ENCODE peak calls at places on chromosomes 3 and 15, in five cellular contexts. N is H54, F is lower leg skin, W is esophagus squamous epithelium, H is Peyer's patch. T is an unnamed sample.

GRCh38 chr15:99155961-99156443 is 51.1 kb downstream of the SYNM start:
- DNase-seq in H (no peak), N (no peak), W (no peak), F (no peak), T (peak; percentile 13)

GRCh38 chr3:57737840-57738239 is 18.3 kb upstream of the SLMAP start:
- DNase-seq in F (no peak), N (no peak), H (no peak), W (no peak), T (no peak)

GRCh38 chr15:62454567-62455172 is 289.6 kb upstream of the C2CD4B start:
- DNase-seq in W (no peak), N (no peak), F (no peak), H (no peak), T (no peak)

GRCh38 chr15:73375755-73376305 is 7.1 kb upstream of the HCN4 start:
- DNase-seq in F (no peak), W (no peak), N (no peak), H (no peak), T (no peak)

GRCh38 chr15:31551323-31551722 is 224.7 kb downstream of the KLF13 start:
- DNase-seq in N (no peak), F (no peak), H (no peak), W (no peak), T (no peak)

GRCh38 chr3:30477149-30477921 is 129.1 kb upstream of the TGFBR2 start:
- DNase-seq in F (no peak), N (no peak), H (no peak), W (no peak), T (no peak)

GRCh38 chr15:45442497-45443135 is 64.3 kb upstream of the GATM start:
- DNase-seq in H (no peak), F (no peak), N (no peak), W (no peak), T (no peak)

GRCh38 chr3:34533468-34533867 is 735.0 kb downstream of the PDCD6IP start:
- DNase-seq in F (no peak), H (no peak), N (no peak), W (no peak), T (no peak)

GRCh38 chr3:171838218-171838720 is 4.9 kb upstream of the TMEM212 start:
- DNase-seq in F (peak; percentile 68), H (no peak), W (no peak), N (no peak), T (no peak)

GRCh38 chr3:62873672-62874397 is 1.4 kb downstream of the CADPS start:
- DNase-seq in N (no peak), W (no peak), H (peak; percentile 66), F (peak; percentile 21), T (no peak)

GRCh38 chr15:32659340-32659831 is 17.9 kb downstream of the SCG5 start:
- DNase-seq in W (no peak), F (peak; percentile 72), H (no peak), N (peak; percentile 78), T (no peak)

GRCh38 chr15:96247631-96248305 is 82.7 kb upstream of the NR2F2 start:
- DNase-seq in N (no peak), F (no peak), W (no peak), H (no peak), T (no peak)

GRCh38 chr15:22855791-22856190 is 17.3 kb downstream of the NIPA2 start:
- DNase-seq in H (no peak), F (no peak), N (no peak), W (no peak), T (no peak)

GRCh38 chr3:54188176-54188791 is 65.9 kb downstream of the CACNA2D3 start:
- DNase-seq in F (no peak), W (no peak), N (peak; percentile 42), H (peak; percentile 47), T (peak; percentile 55)

GRCh38 chr3:133038089-133038730 is at the start of gene TMEM108:
- DNase-seq in W (no peak), H (peak; percentile 69), F (peak; percentile 64), N (no peak), T (peak; percentile 72)

GRCh38 chr15:83436513-83437158 is 10.5 kb upstream of the SH3GL3 start:
- DNase-seq in W (no peak), N (no peak), F (no peak), H (no peak), T (peak; percentile 21)

GRCh38 chr3:163071684-163072083 is 1575.1 kb downstream of the OTOL1 start:
- DNase-seq in N (no peak), F (no peak), H (no peak), W (no peak), T (no peak)

GRCh38 chr3:175066617-175067415 is 207.7 kb downstream of the NAALADL2 start:
- DNase-seq in F (no peak), W (no peak), N (no peak), H (no peak), T (no peak)

GRCh38 chr3:71582612-71583568 is 638 bp downstream of the FOXP1 start:
- DNase-seq in F (peak; percentile 64), N (peak; percentile 22), W (peak; percentile 18), H (peak; percentile 90), T (peak; percentile 82)

GRCh38 chr3:23815879-23816278 is 10.1 kb downstream of the UBE2E1 start:
- DNase-seq in N (no peak), W (no peak), H (no peak), F (no peak), T (no peak)

GRCh38 chr3:104132566-104132997 is 1234.1 kb upstream of the ALCAM start:
- DNase-seq in F (no peak), W (no peak), N (no peak), H (no peak), T (no peak)

GRCh38 chr3:160376681-160377080 is 22.3 kb downstream of the IFT80 start:
- DNase-seq in W (no peak), H (no peak), F (no peak), N (no peak), T (no peak)

GRCh38 chr15:94232107-94232506 is 746 bp downstream of the MCTP2 start:
- DNase-seq in F (no peak), H (no peak), N (no peak), W (no peak), T (peak; percentile 41)

GRCh38 chr15:94231728-94232086 is 346 bp downstream of the MCTP2 start:
- DNase-seq in N (no peak), H (no peak), F (no peak), W (no peak), T (peak; percentile 69)

GRCh38 chr15:94230436-94230885 is 900 bp upstream of the MCTP2 start:
- DNase-seq in F (no peak), N (no peak), W (no peak), H (no peak), T (no peak)

GRCh38 chr15:94229591-94230365 is 1.6 kb upstream of the MCTP2 start:
- DNase-seq in N (no peak), W (no peak), H (peak; percentile 61), F (no peak), T (peak; percentile 33)

DNA sequence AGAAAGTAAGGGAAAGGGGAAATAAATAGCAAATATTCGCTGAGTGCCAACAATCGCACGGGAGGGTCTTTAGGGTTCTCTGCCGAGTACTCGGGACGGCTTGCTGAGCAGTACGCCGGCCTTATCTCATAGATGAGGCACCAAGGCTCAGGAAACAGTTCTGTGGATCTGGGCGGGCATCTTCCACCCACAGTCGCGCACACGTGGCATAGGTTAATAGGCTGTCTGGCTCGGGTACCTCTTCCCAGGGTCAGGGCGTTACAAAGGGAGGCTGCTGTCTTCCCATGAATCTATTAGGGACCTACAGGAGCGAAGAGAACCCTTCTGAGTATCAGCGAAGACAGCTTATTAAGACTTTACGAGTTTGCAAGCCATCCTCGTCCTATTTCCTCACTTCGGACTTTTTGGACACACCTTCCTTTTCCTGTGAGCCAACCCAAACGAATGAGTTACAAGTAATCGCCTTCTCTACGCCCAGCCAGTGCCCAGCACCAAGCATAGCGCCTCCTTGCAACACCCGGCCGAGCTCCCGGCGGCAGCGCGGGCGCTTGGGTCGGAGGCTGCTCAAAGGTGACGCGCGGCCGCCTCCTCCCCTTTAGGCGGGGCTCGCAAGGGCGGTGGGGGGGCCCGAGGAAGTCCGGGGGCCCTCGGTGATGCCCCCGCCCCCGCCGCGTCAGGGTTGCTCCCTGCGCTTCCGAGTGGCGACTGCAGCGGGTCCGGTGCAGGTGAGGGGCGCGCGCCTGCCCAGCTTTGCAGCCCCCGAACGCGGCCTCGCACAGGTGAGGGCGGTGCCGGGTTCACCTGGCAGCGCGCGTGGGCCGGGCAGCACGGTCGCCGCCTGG is at the start of gene MCTP2:
- DNase-seq in W (peak; percentile 57), F (peak; percentile 62), N (no peak), H (peak; percentile 96), T (peak; percentile 93)
- TF ChIP-seq POLR2A in W (peak; percentile 81), F (no peak), N (no peak), H (peak; percentile 73), T (peak; percentile 98)

DNA sequence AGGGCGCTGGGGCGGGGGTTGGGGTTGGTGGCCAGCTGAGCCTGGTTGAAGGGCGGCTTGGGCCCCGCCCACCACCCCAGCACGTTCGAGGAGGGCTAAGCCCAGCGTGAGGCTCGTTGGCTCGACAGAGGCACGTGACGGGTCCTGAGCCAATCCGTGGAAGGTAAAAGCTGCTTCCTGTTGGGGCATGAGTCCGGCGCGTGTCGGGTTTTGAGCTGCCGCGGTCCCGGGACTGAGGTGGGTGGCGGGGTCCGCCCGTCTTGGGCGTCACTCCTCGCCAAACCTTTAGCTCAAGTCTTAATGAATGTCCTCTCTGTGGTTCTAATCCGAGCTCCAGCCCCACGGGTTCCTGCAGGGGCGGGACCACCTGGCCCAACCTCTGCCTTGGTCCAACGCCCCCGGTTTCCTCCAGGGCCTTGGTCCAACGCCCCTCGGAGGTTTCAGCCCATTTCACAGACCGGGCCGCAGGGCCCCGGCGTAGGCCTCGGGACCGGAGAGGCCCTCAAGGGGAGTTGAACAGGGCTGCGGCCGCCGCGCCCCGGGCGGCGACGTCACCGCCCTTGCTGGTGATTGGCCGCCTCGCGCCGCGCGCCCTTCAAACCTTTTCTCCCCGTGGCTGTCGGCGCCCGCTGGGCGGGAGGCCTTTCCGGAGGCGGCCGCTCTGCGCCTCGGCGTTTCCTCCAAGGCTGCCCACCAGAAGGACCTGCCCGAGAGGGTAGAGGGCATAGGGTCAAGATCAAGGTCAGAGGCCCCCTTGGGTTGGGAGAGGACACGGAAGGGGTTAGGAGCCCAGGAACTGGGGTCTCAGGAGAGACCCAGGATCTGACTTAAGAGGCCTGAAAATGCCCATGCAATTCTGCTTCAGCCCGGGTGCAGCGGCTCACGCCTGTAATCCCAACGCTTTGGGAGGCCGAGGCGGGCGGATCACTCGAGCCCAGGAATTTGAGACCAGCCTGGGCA is at the start of gene RCCD1:
- DNase-seq in H (peak; percentile 98), W (peak; percentile 64), F (peak; percentile 96), N (peak; percentile 88), T (peak; percentile 97)
- TF ChIP-seq POLR2A in H (peak; percentile 60), W (peak; percentile 53), F (peak; percentile 28), N (peak; percentile 49), T (peak; percentile 94)

DNA sequence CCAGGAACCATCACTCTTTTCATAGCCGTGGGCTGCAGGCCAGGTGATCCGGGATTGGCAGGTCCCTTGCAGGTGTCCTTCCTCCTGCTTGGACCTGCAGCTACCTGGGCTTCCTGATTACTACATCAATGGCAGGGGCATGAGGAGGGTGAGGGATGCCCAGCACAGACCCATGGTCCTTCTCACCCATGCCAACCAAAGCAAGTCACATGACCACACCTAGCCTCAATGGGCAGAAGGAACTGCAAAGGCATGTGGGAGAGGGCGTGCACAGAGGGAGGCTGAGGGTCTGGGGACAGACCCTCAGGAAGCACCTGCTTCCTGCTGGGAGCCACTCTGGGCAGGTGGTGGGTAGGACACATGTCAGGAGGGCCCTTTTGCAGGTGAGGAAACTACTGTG is 105.2 kb downstream of the NUP210 start:
- DNase-seq in H (no peak), N (no peak), F (no peak), W (no peak), T (no peak)
- TF ChIP-seq POLR2A in H (no peak), N (no peak), F (no peak), W (no peak), T (no peak)

GRCh38 chr3:49900491-49901153 is 3.1 kb downstream of the MST1R start:
- DNase-seq in F (peak; percentile 63), H (peak; percentile 91), W (no peak), N (peak; percentile 100), T (no peak)
- TF ChIP-seq POLR2A in F (no peak), H (peak; percentile 89), W (peak; percentile 41), N (no peak), T (no peak)

T was measured in erythroblast.